ENCODE peak calls at places on chromosome 9, in eight cellular contexts. One of them, this sample, is unnamed.

GRCh38 chr9:129080312-129080607 is 651 bp upstream of the DOLPP1 start:
- DNase-seq in kidney epithelial cell: no peak
- DNase-seq in Calu3: no peak
- DNase-seq in foreskin fibroblast: no peak
- DNase-seq in upper lobe of right lung: no peak
- DNase-seq in tibial artery: no peak
- DNase-seq in PC-3: no peak
- DNase-seq in HFF-Myc: no peak
- DNase-seq in this sample: no peak

GRCh38 chr9:28293691-28294090 is 720.4 kb upstream of the C9orf72 start:
- DNase-seq in upper lobe of right lung: no peak
- DNase-seq in Calu3: no peak
- DNase-seq in tibial artery: no peak
- DNase-seq in foreskin fibroblast: no peak
- DNase-seq in PC-3: peak
- DNase-seq in kidney epithelial cell: no peak
- DNase-seq in HFF-Myc: no peak
- DNase-seq in this sample: no peak

GRCh38 chr9:127178646-127179632 is 56.5 kb upstream of the ANGPTL2 start:
- DNase-seq in tibial artery: no peak
- DNase-seq in upper lobe of right lung: peak
- DNase-seq in Calu3: no peak
- DNase-seq in PC-3: no peak
- DNase-seq in kidney epithelial cell: no peak
- DNase-seq in foreskin fibroblast: no peak
- DNase-seq in HFF-Myc: no peak
- DNase-seq in this sample: peak

GRCh38 chr9:130258999-130259398 is 6.6 kb upstream of the HMCN2 start:
- DNase-seq in kidney epithelial cell: no peak
- DNase-seq in PC-3: no peak
- DNase-seq in foreskin fibroblast: no peak
- DNase-seq in tibial artery: no peak
- DNase-seq in upper lobe of right lung: no peak
- DNase-seq in Calu3: no peak
- DNase-seq in HFF-Myc: no peak
- DNase-seq in this sample: no peak

GRCh38 chr9:136761545-136761981 is 2.8 kb downstream of the LCN15 start:
- DNase-seq in upper lobe of right lung: no peak
- DNase-seq in tibial artery: no peak
- DNase-seq in PC-3: no peak
- DNase-seq in Calu3: no peak
- DNase-seq in HFF-Myc: no peak
- DNase-seq in foreskin fibroblast: no peak
- DNase-seq in kidney epithelial cell: no peak
- DNase-seq in this sample: no peak

GRCh38 chr9:93128715-93129224 is 5.3 kb downstream of the NINJ1 start:
- DNase-seq in kidney epithelial cell: no peak
- DNase-seq in upper lobe of right lung: no peak
- DNase-seq in Calu3: no peak
- DNase-seq in foreskin fibroblast: no peak
- DNase-seq in PC-3: no peak
- DNase-seq in HFF-Myc: no peak
- DNase-seq in tibial artery: no peak
- DNase-seq in this sample: no peak

GRCh38 chr9:93124793-93125192 is 9.3 kb downstream of the NINJ1 start:
- DNase-seq in upper lobe of right lung: peak
- DNase-seq in tibial artery: peak
- DNase-seq in PC-3: no peak
- DNase-seq in kidney epithelial cell: no peak
- DNase-seq in foreskin fibroblast: no peak
- DNase-seq in Calu3: no peak
- DNase-seq in HFF-Myc: no peak
- DNase-seq in this sample: no peak

GRCh38 chr9:113649054-113649453 is 185.5 kb downstream of the RGS3 start:
- DNase-seq in Calu3: no peak
- DNase-seq in kidney epithelial cell: no peak
- DNase-seq in foreskin fibroblast: peak
- DNase-seq in PC-3: no peak
- DNase-seq in HFF-Myc: no peak
- DNase-seq in upper lobe of right lung: peak
- DNase-seq in tibial artery: peak
- DNase-seq in this sample: no peak

GRCh38 chr9:97983524-97984187 is 515 bp downstream of the ANP32B start:
- DNase-seq in PC-3: peak
- DNase-seq in Calu3: peak
- DNase-seq in HFF-Myc: no peak
- DNase-seq in upper lobe of right lung: peak
- DNase-seq in foreskin fibroblast: peak
- DNase-seq in tibial artery: peak
- DNase-seq in kidney epithelial cell: no peak
- DNase-seq in this sample: peak

GRCh38 chr9:84617415-84617814 is 52.1 kb upstream of the NTRK2 start:
- DNase-seq in PC-3: no peak
- DNase-seq in kidney epithelial cell: no peak
- DNase-seq in upper lobe of right lung: no peak
- DNase-seq in HFF-Myc: no peak
- DNase-seq in foreskin fibroblast: no peak
- DNase-seq in Calu3: no peak
- DNase-seq in tibial artery: no peak
- DNase-seq in this sample: no peak

GRCh38 chr9:17750285-17750684 is 171.4 kb downstream of the SH3GL2 start:
- DNase-seq in foreskin fibroblast: no peak
- DNase-seq in PC-3: no peak
- DNase-seq in kidney epithelial cell: no peak
- DNase-seq in HFF-Myc: no peak
- DNase-seq in Calu3: no peak
- DNase-seq in tibial artery: no peak
- DNase-seq in upper lobe of right lung: no peak
- DNase-seq in this sample: no peak

GRCh38 chr9:80554856-80555255 is 983.1 kb downstream of the TLE4 start:
- DNase-seq in HFF-Myc: no peak
- DNase-seq in PC-3: no peak
- DNase-seq in upper lobe of right lung: no peak
- DNase-seq in tibial artery: no peak
- DNase-seq in foreskin fibroblast: no peak
- DNase-seq in kidney epithelial cell: no peak
- DNase-seq in Calu3: no peak
- DNase-seq in this sample: no peak

GRCh38 chr9:129954868-129955550 is 88.0 kb downstream of the FNBP1 start:
- DNase-seq in Calu3: no peak
- DNase-seq in tibial artery: no peak
- DNase-seq in PC-3: no peak
- DNase-seq in HFF-Myc: no peak
- DNase-seq in upper lobe of right lung: no peak
- DNase-seq in kidney epithelial cell: no peak
- DNase-seq in foreskin fibroblast: no peak
- DNase-seq in this sample: no peak

GRCh38 chr9:137275937-137276756 is 1.4 kb upstream of the TOR4A start:
- DNase-seq in tibial artery: no peak
- DNase-seq in upper lobe of right lung: peak
- DNase-seq in PC-3: no peak
- DNase-seq in foreskin fibroblast: no peak
- DNase-seq in Calu3: no peak
- DNase-seq in HFF-Myc: no peak
- DNase-seq in kidney epithelial cell: no peak
- DNase-seq in this sample: no peak

GRCh38 chr9:118522093-118523028 is 818.2 kb downstream of the TLR4 start:
- DNase-seq in foreskin fibroblast: peak
- DNase-seq in kidney epithelial cell: peak
- DNase-seq in Calu3: peak
- DNase-seq in PC-3: no peak
- DNase-seq in upper lobe of right lung: peak
- DNase-seq in tibial artery: no peak
- DNase-seq in HFF-Myc: no peak
- DNase-seq in this sample: no peak

GRCh38 chr9:33388110-33388994 is 14.0 kb downstream of the AQP7 start:
- DNase-seq in upper lobe of right lung: no peak
- DNase-seq in HFF-Myc: no peak
- DNase-seq in kidney epithelial cell: no peak
- DNase-seq in Calu3: no peak
- DNase-seq in PC-3: no peak
- DNase-seq in tibial artery: no peak
- DNase-seq in foreskin fibroblast: no peak
- DNase-seq in this sample: no peak

GRCh38 chr9:117704024-117704575 is at the start of gene TLR4:
- DNase-seq in tibial artery: peak
- DNase-seq in PC-3: peak
- DNase-seq in Calu3: peak
- DNase-seq in foreskin fibroblast: peak
- DNase-seq in HFF-Myc: peak
- DNase-seq in upper lobe of right lung: peak
- DNase-seq in kidney epithelial cell: peak
- DNase-seq in this sample: no peak

GRCh38 chr9:127904518-127904887 is 5.1 kb upstream of the ST6GALNAC6 start:
- DNase-seq in foreskin fibroblast: no peak
- DNase-seq in tibial artery: no peak
- DNase-seq in HFF-Myc: no peak
- DNase-seq in kidney epithelial cell: no peak
- DNase-seq in PC-3: no peak
- DNase-seq in upper lobe of right lung: peak
- DNase-seq in Calu3: no peak
- DNase-seq in this sample: peak

GRCh38 chr9:122180633-122181032 is 20.9 kb downstream of the MORN5 start:
- DNase-seq in kidney epithelial cell: peak
- DNase-seq in HFF-Myc: peak
- DNase-seq in upper lobe of right lung: no peak
- DNase-seq in Calu3: peak
- DNase-seq in PC-3: peak
- DNase-seq in foreskin fibroblast: peak
- DNase-seq in tibial artery: no peak
- DNase-seq in this sample: no peak

GRCh38 chr9:115978739-115979138 is 174.9 kb upstream of the PAPPA start:
- DNase-seq in HFF-Myc: no peak
- DNase-seq in upper lobe of right lung: no peak
- DNase-seq in Calu3: no peak
- DNase-seq in tibial artery: no peak
- DNase-seq in PC-3: peak
- DNase-seq in kidney epithelial cell: no peak
- DNase-seq in foreskin fibroblast: peak
- DNase-seq in this sample: no peak

GRCh38 chr9:33446507-33447403 is 638 bp downstream of the AQP3 start:
- DNase-seq in PC-3: peak
- DNase-seq in tibial artery: no peak
- DNase-seq in kidney epithelial cell: peak
- DNase-seq in upper lobe of right lung: peak
- DNase-seq in Calu3: peak
- DNase-seq in HFF-Myc: no peak
- DNase-seq in foreskin fibroblast: peak
- DNase-seq in this sample: no peak

GRCh38 chr9:101458955-101459631 is 23.5 kb upstream of the ALDOB start:
- DNase-seq in PC-3: peak
- DNase-seq in HFF-Myc: peak
- DNase-seq in foreskin fibroblast: peak
- DNase-seq in tibial artery: no peak
- DNase-seq in kidney epithelial cell: no peak
- DNase-seq in Calu3: peak
- DNase-seq in upper lobe of right lung: no peak
- DNase-seq in this sample: no peak
- TF ChIP-seq CTCF in PC-3: peak
- TF ChIP-seq CTCF in HFF-Myc: peak
- TF ChIP-seq CTCF in foreskin fibroblast: peak
- TF ChIP-seq CTCF in tibial artery: peak
- TF ChIP-seq CTCF in kidney epithelial cell: peak
- TF ChIP-seq CTCF in Calu3: peak
- TF ChIP-seq CTCF in upper lobe of right lung: peak
- TF ChIP-seq CTCF in this sample: peak

DNA sequence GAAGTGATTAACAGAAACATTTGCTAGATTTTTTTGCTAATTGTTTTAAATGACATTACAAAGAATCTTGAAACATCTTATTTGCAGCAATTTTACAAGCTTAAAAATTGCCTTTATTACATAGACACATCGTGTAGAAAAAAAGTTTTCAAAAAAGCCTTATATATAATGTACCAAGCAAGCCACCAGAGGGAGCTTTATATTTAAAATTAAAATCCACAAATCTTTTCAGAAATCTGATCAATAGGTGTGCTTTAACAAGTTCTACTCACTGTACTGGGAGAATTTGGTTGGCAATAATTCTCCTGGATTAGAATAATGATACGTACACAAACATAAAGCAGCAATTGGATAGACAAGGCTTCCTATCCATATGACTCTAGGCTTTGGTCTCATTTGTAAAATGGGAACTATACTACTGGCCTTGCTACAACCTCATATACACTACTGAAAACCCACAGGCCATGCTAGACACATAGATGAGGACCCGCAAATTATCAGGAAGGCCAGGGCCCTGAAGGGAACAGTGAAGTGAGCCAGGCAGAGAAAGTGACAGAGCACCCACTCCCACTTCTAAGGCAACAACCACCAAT is 4.8 kb downstream of the PSMB7 start:
- DNase-seq in kidney epithelial cell: no peak
- DNase-seq in PC-3: no peak
- DNase-seq in Calu3: no peak
- DNase-seq in upper lobe of right lung: no peak
- DNase-seq in HFF-Myc: no peak
- DNase-seq in tibial artery: no peak
- DNase-seq in foreskin fibroblast: no peak
- DNase-seq in this sample: no peak
- TF ChIP-seq CTCF in kidney epithelial cell: peak
- TF ChIP-seq CTCF in PC-3: peak
- TF ChIP-seq CTCF in Calu3: peak
- TF ChIP-seq CTCF in upper lobe of right lung: peak
- TF ChIP-seq CTCF in HFF-Myc: peak
- TF ChIP-seq CTCF in tibial artery: no peak
- TF ChIP-seq CTCF in foreskin fibroblast: peak
- TF ChIP-seq CTCF in this sample: peak

DNA sequence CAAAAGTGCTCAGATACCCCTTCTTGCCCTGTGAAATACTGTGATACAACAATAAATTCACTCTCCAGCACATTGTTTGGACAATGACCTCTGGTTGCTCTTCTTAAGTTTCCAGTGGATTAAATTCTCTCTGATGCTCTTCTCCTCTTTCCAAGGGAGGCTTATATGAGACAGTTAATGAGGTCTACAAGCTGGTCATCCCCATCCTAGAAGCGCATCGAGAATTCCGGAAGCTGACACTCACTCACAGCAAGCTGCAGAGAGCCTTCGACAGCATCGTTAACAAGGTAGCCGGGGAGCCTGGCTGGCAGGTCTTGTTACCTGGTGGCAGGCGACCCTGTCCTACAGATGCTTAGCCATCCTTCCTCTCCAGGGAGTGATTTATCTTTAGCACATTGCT is 226.5 kb downstream of the DOCK8 start:
- DNase-seq in upper lobe of right lung: no peak
- DNase-seq in HFF-Myc: no peak
- DNase-seq in foreskin fibroblast: no peak
- DNase-seq in tibial artery: no peak
- DNase-seq in Calu3: no peak
- DNase-seq in kidney epithelial cell: no peak
- DNase-seq in PC-3: no peak
- DNase-seq in this sample: no peak
- TF ChIP-seq CTCF in upper lobe of right lung: no peak
- TF ChIP-seq CTCF in HFF-Myc: no peak
- TF ChIP-seq CTCF in foreskin fibroblast: no peak
- TF ChIP-seq CTCF in tibial artery: no peak
- TF ChIP-seq CTCF in Calu3: no peak
- TF ChIP-seq CTCF in kidney epithelial cell: no peak
- TF ChIP-seq CTCF in PC-3: no peak
- TF ChIP-seq CTCF in this sample: no peak

GRCh38 chr9:15942806-15943424 is 390.1 kb downstream of the CCDC171 start:
- DNase-seq in tibial artery: no peak
- DNase-seq in kidney epithelial cell: no peak
- DNase-seq in PC-3: no peak
- DNase-seq in foreskin fibroblast: no peak
- DNase-seq in HFF-Myc: no peak
- DNase-seq in upper lobe of right lung: no peak
- DNase-seq in Calu3: no peak
- DNase-seq in this sample: no peak
- TF ChIP-seq CTCF in tibial artery: no peak
- TF ChIP-seq CTCF in kidney epithelial cell: no peak
- TF ChIP-seq CTCF in PC-3: no peak
- TF ChIP-seq CTCF in foreskin fibroblast: no peak
- TF ChIP-seq CTCF in HFF-Myc: no peak
- TF ChIP-seq CTCF in upper lobe of right lung: no peak
- TF ChIP-seq CTCF in Calu3: no peak
- TF ChIP-seq CTCF in this sample: no peak

This sample was measured in mesothelial cell of epicardium.